ENCODE peak calls at places on chromosomes 11 and 22, in six cellular contexts. P, Z, Q, V, E and G are unnamed samples.

GRCh38 chr22:27420817-27421361 is 380.7 kb downstream of the MN1 start:
- DNase-seq in P (peak), Z (peak), Q (peak), V (peak), E (no peak), G (no peak)

GRCh38 chr22:18987765-18988164 is 51.7 kb upstream of the PRODH start:
- DNase-seq in P (no peak), Z (no peak), Q (no peak), V (no peak), E (no peak), G (peak)

GRCh38 chr11:61796127-61796526 is 3.4 kb downstream of the FEN1 start:
- DNase-seq in P (no peak), Z (no peak), Q (no peak), V (no peak), E (no peak), G (no peak)

GRCh38 chr22:31490496-31490925 is 869 bp upstream of the EIF4ENIF1 start:
- DNase-seq in P (peak), Z (peak), Q (peak), V (peak), E (peak), G (peak)

GRCh38 chr11:23112987-23113886 is 253.0 kb upstream of the CCDC179 start:
- DNase-seq in P (peak), Z (no peak), Q (no peak), V (no peak), E (no peak), G (peak)

GRCh38 chr11:15969701-15970329 is 386.5 kb downstream of the SOX6 start:
- DNase-seq in P (peak), Z (peak), Q (no peak), V (no peak), E (peak), G (no peak)

GRCh38 chr22:26476705-26477340 is 6.8 kb downstream of the HPS4 start:
- DNase-seq in P (peak), Z (peak), Q (no peak), V (no peak), E (no peak), G (no peak)

GRCh38 chr11:10067629-10068300 is 226.3 kb downstream of the SBF2 start:
- DNase-seq in P (no peak), Z (no peak), Q (no peak), V (no peak), E (no peak), G (no peak)

GRCh38 chr11:107825875-107826274 is 32.7 kb downstream of the SLC35F2 start:
- DNase-seq in P (no peak), Z (no peak), Q (no peak), V (no peak), E (no peak), G (no peak)

GRCh38 chr11:61021661-61022212 is 50.3 kb downstream of the CD6 start:
- DNase-seq in P (no peak), Z (no peak), Q (peak), V (no peak), E (peak), G (peak)

GRCh38 chr22:20384171-20384570 is 9.8 kb upstream of the ZNF74 start:
- DNase-seq in P (no peak), Z (no peak), Q (no peak), V (no peak), E (no peak), G (no peak)

GRCh38 chr11:130101661-130102060 is 32.0 kb downstream of the APLP2 start:
- DNase-seq in P (no peak), Z (no peak), Q (no peak), V (no peak), E (no peak), G (no peak)

GRCh38 chr11:15199693-15200092 is 85.0 kb downstream of the INSC start:
- DNase-seq in P (peak), Z (no peak), Q (no peak), V (peak), E (no peak), G (no peak)

GRCh38 chr11:134272381-134273316 is 3.5 kb upstream of the GLB1L3 start:
- DNase-seq in P (peak), Z (peak), Q (no peak), V (no peak), E (no peak), G (peak)

GRCh38 chr11:75240381-75241035 is at the start of gene TPBGL:
- DNase-seq in P (no peak), Z (no peak), Q (peak), V (no peak), E (no peak), G (peak)
- H3K4me3 ChIP-seq in P (peak), Z (peak), Q (peak), V (peak), E (no peak), G (peak)

GRCh38 chr11:58788355-58789023 is 56.0 kb downstream of the GLYATL2 start:
- DNase-seq in P (peak), Z (no peak), Q (no peak), V (no peak), E (peak), G (peak)
- H3K4me3 ChIP-seq in P (no peak), Z (no peak), Q (no peak), V (no peak), E (no peak), G (no peak)

DNA sequence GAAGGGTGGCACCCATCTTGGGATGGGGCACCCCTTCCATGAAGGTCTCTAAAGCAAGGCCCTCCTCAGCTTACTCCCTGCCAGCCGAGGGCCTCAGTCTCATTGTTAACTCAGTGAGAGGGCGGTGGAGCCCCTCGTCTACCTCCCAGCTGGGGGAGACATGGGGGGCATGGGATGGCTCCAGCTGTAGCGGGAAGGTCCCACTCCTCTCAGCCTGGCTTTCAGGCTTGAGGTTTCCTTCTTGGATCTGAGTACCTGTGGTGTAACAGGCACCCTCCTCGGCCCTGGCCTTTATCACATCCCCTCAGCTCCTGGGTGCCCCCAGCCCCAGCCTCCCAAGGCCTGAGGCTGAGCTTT is 2.0 kb downstream of the MIF start:
- DNase-seq in P (no peak), Z (no peak), Q (no peak), V (no peak), E (no peak), G (no peak)
- H3K4me3 ChIP-seq in P (no peak), Z (no peak), Q (no peak), V (no peak), E (peak), G (no peak)

DNA sequence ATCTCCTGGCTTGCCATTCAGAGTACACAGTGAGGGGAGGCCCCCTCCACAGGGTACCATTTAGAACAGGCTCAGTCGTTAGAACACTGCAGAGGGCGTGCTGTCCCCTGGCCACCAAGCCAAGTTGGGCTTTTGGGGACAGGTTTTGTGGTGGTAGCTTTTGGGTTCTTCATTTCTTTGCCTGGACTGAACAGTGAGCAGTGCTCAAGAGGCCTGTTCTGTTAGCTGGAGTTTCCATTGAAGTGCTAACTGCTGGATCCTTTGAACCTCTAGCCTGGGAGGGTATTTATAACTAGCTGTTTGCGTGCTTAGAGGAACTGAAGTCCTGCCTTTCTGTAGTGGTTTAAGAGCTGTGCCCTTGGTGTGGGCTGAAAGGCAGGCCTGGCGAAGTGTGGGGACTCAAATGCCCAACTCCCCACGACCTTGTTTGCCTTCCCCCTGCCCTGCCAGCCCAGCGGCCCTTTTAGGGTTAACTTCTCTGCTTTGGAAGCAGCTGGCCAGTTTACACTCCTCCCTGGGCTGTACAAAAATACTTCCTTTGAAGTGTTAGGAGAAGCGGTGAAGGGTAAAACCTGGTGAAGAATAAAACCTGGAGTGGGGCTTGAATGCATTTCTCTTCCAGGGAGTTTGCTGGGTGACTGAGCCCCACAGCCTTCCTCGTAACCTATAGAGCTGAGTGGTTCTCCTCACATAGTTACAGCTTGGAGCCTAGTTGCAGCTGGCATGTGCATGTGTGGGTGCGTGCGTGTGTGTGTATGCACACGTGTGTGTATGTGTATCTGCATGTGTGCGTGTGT is 34.6 kb downstream of the ZNRF3 start:
- DNase-seq in P (peak), Z (no peak), Q (peak), V (peak), E (no peak), G (peak)
- H3K4me3 ChIP-seq in P (no peak), Z (no peak), Q (no peak), V (peak), E (no peak), G (no peak)

DNA sequence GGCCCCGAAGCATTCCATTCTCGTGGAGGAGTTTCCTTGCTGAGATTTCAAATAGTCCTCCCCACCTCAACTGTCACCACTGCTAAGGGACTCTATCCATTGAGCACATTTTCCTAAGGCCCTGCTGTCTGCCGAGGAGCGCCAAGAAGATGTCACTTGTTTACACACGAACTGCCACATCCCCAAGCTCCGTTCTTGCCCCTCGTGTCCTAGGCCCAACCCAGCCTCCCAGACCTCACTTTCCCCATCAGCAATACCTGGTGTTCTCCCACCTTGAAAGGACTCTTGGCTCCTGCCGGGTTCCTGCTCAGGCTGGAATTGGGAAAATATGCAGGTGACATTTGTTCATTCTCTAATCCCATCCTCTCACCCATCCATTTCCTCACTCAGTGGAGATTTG is 4.0 kb upstream of the MYO7A start:
- DNase-seq in P (no peak), Z (no peak), Q (no peak), V (no peak), E (no peak), G (no peak)
- H3K4me3 ChIP-seq in P (no peak), Z (no peak), Q (no peak), V (no peak), E (no peak), G (no peak)

GRCh38 chr11:76205252-76206076 is 838 bp downstream of the WNT11 start:
- DNase-seq in P (no peak), Z (no peak), Q (no peak), V (no peak), E (no peak), G (peak)
- H3K4me3 ChIP-seq in P (no peak), Z (no peak), Q (peak), V (peak), E (no peak), G (peak)

GRCh38 chr22:46418827-46419226 is 83.3 kb downstream of the TRMU start:
- DNase-seq in P (no peak), Z (no peak), Q (no peak), V (no peak), E (no peak), G (no peak)

GRCh38 chr22:46415816-46416536 is 80.5 kb downstream of the TRMU start:
- DNase-seq in P (peak), Z (no peak), Q (no peak), V (no peak), E (no peak), G (no peak)

GRCh38 chr22:46417268-46417580 is 81.7 kb downstream of the TRMU start:
- DNase-seq in P (no peak), Z (no peak), Q (no peak), V (no peak), E (no peak), G (no peak)

GRCh38 chr22:46416537-46417267 is 81.2 kb downstream of the TRMU start:
- DNase-seq in P (no peak), Z (no peak), Q (no peak), V (no peak), E (no peak), G (no peak)

GRCh38 chr22:46417769-46418168 is 82.3 kb downstream of the TRMU start:
- DNase-seq in P (no peak), Z (no peak), Q (no peak), V (no peak), E (no peak), G (no peak)
- H3K4me3 ChIP-seq in P (no peak), Z (no peak), Q (no peak), V (no peak), E (no peak), G (no peak)

GRCh38 chr11:120432056-120433018 is 79.2 kb upstream of the GRIK4 start:
- DNase-seq in P (peak), Z (peak), Q (no peak), V (no peak), E (peak), G (no peak)
- H3K4me3 ChIP-seq in P (no peak), Z (no peak), Q (no peak), V (no peak), E (no peak), G (no peak)

GRCh38 chr11:110711448-110711775 is 825 bp downstream of the ARHGAP20 start:
- DNase-seq in P (no peak), Z (no peak), Q (no peak), V (no peak), E (peak), G (no peak)
- H3K4me3 ChIP-seq in P (peak), Z (peak), Q (peak), V (peak), E (peak), G (peak)

DNA sequence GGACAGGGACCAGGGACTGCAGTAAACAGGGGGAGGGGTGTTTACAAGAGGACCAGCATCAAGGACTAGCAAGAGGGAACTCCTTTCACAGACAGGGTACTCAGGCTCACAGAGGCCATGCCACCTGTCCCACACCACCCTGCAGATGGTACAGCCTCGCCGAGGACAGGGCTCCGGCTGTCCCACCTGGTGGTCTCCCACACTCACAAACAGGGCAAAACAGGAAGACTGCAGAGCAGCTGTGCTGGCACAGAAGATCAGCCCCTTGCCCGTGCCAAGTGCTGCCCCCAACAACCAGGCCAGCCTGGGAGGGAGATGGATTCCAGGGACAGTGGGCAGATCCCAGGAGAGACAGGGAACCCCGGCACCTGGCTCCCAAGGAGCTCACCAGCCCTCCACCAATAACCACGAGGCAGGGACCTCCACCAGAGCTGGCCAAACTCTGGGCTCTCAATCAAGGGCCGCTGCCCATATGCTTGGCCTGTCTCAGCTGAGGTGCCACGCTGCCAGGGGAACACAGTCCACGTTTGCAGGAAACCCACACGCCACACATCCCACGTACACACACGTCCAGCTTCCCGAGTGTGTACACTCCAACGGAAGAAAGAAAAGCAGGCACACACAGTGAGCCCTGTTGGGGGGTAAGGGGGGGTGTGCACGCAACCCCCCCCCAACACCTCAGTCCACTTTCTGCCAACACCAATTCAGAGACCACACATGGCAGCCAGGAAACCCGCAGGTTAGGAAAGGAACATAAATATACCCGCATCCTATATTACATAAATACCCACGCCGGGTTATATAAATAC is 2.0 kb downstream of the CSNK1E start:
- DNase-seq in P (peak), Z (no peak), Q (no peak), V (no peak), E (peak), G (no peak)
- H3K4me3 ChIP-seq in P (peak), Z (peak), Q (peak), V (peak), E (peak), G (peak)